ENCODE peak calls at places on chromosome 2, in seven cellular contexts. N is breast epithelium; H is activated T-helper 1 cell treated with anti-CD3 and anti-CD28 coated beads, Interleukin-2, amount 50 U/mL, for 16 hours; S is cardiac muscle cell; F is C1 segment of cervical spinal cord; D is NCI-H748 treated with DMSO at 0.1 percent for 48 hours; C is cardiac fibroblast. X is an unnamed sample.

GRCh38 chr2:197786010-197786877 is 1.1 kb upstream of the BOLL start:
- DNase-seq in N (no peak), H (peak), S (no peak), F (no peak), D (no peak), C (no peak), X (no peak)

GRCh38 chr2:5982217-5982910 is 290.2 kb downstream of the SOX11 start:
- DNase-seq in N (no peak), H (no peak), S (no peak), F (no peak), D (no peak), C (no peak), X (no peak)

GRCh38 chr2:71347517-71347916 is 15.9 kb downstream of the ZNF638 start:
- DNase-seq in N (no peak), H (no peak), S (peak), F (no peak), D (no peak), C (peak), X (no peak)

GRCh38 chr2:182866461-182867369 is at the start of gene FRZB:
- DNase-seq in N (peak), H (no peak), S (peak), F (peak), D (peak), C (peak), X (no peak)

GRCh38 chr2:12858786-12859185 is 142.1 kb downstream of the TRIB2 start:
- DNase-seq in N (no peak), H (no peak), S (no peak), F (no peak), D (no peak), C (no peak), X (no peak)

GRCh38 chr2:20198001-20198400 is 26.9 kb downstream of the SDC1 start:
- DNase-seq in N (no peak), H (no peak), S (no peak), F (no peak), D (no peak), C (no peak), X (no peak)

GRCh38 chr2:88452980-88453582 is 588 bp upstream of the FOXI3 start:
- DNase-seq in N (no peak), H (no peak), S (peak), F (no peak), D (peak), C (peak), X (no peak)

GRCh38 chr2:235467586-235467985 is 26.3 kb upstream of the AGAP1 start:
- DNase-seq in N (no peak), H (no peak), S (peak), F (no peak), D (no peak), C (peak), X (no peak)